ENCODE peak calls at places on chromosome 13, in eight cellular contexts. One of them, this sample, is unnamed.

GRCh38 chr13:45658586-45659235 is 43.2 kb upstream of the ERICH6B start:
- DNase-seq in mammary epithelial cell: peak
- DNase-seq in PC-3: peak
- DNase-seq in astrocyte: peak
- DNase-seq in A549: no peak
- DNase-seq in HepG2: no peak
- DNase-seq in GM23248: peak
- DNase-seq in GM23338: no peak
- DNase-seq in this sample: no peak

GRCh38 chr13:50387124-50387581 is 371.9 kb downstream of the KCNRG start:
- DNase-seq in HepG2: peak
- DNase-seq in GM23248: peak
- DNase-seq in A549: no peak
- DNase-seq in astrocyte: peak
- DNase-seq in PC-3: peak
- DNase-seq in GM23338: peak
- DNase-seq in mammary epithelial cell: no peak
- DNase-seq in this sample: peak

GRCh38 chr13:77143325-77143907 is 116.5 kb upstream of the FBXL3 start:
- DNase-seq in GM23248: peak
- DNase-seq in GM23338: no peak
- DNase-seq in A549: peak
- DNase-seq in astrocyte: no peak
- DNase-seq in PC-3: peak
- DNase-seq in HepG2: peak
- DNase-seq in mammary epithelial cell: peak
- DNase-seq in this sample: no peak

GRCh38 chr13:50994651-50995050 is 85.1 kb downstream of the RNASEH2B start:
- DNase-seq in GM23338: no peak
- DNase-seq in PC-3: no peak
- DNase-seq in astrocyte: no peak
- DNase-seq in mammary epithelial cell: no peak
- DNase-seq in HepG2: no peak
- DNase-seq in A549: no peak
- DNase-seq in GM23248: no peak
- DNase-seq in this sample: no peak

GRCh38 chr13:46507978-46508377 is 45.0 kb upstream of the LRCH1 start:
- DNase-seq in GM23248: no peak
- DNase-seq in A549: no peak
- DNase-seq in PC-3: no peak
- DNase-seq in mammary epithelial cell: no peak
- DNase-seq in astrocyte: peak
- DNase-seq in HepG2: no peak
- DNase-seq in GM23338: no peak
- DNase-seq in this sample: no peak

GRCh38 chr13:71702253-71702652 is 164.8 kb downstream of the DACH1 start:
- DNase-seq in GM23248: no peak
- DNase-seq in astrocyte: no peak
- DNase-seq in GM23338: no peak
- DNase-seq in PC-3: no peak
- DNase-seq in A549: no peak
- DNase-seq in mammary epithelial cell: no peak
- DNase-seq in HepG2: no peak
- DNase-seq in this sample: no peak

GRCh38 chr13:61107989-61108388 is 307.7 kb downstream of the PCDH20 start:
- DNase-seq in GM23248: no peak
- DNase-seq in mammary epithelial cell: no peak
- DNase-seq in astrocyte: no peak
- DNase-seq in PC-3: no peak
- DNase-seq in A549: no peak
- DNase-seq in GM23338: no peak
- DNase-seq in HepG2: no peak
- DNase-seq in this sample: no peak

GRCh38 chr13:23392925-23393645 is 40.4 kb downstream of the SACS start:
- DNase-seq in HepG2: no peak
- DNase-seq in astrocyte: no peak
- DNase-seq in A549: no peak
- DNase-seq in mammary epithelial cell: no peak
- DNase-seq in GM23338: no peak
- DNase-seq in PC-3: no peak
- DNase-seq in GM23248: no peak
- DNase-seq in this sample: no peak

GRCh38 chr13:107373551-107373950 is 805.6 kb upstream of the ARGLU1 start:
- DNase-seq in HepG2: no peak
- DNase-seq in PC-3: peak
- DNase-seq in A549: no peak
- DNase-seq in GM23338: peak
- DNase-seq in mammary epithelial cell: peak
- DNase-seq in GM23248: peak
- DNase-seq in astrocyte: peak
- DNase-seq in this sample: no peak

GRCh38 chr13:25406377-25406776 is 34.6 kb downstream of the ATP8A2 start:
- DNase-seq in PC-3: peak
- DNase-seq in A549: peak
- DNase-seq in astrocyte: no peak
- DNase-seq in HepG2: peak
- DNase-seq in GM23248: no peak
- DNase-seq in mammary epithelial cell: peak
- DNase-seq in GM23338: peak
- DNase-seq in this sample: no peak

GRCh38 chr13:51317262-51317661 is 22.2 kb upstream of the SERPINE3 start:
- DNase-seq in mammary epithelial cell: peak
- DNase-seq in A549: peak
- DNase-seq in HepG2: no peak
- DNase-seq in GM23248: peak
- DNase-seq in astrocyte: peak
- DNase-seq in PC-3: peak
- DNase-seq in GM23338: no peak
- DNase-seq in this sample: no peak

GRCh38 chr13:36986462-36987240 is 12.5 kb downstream of the ALG5 start:
- DNase-seq in GM23338: no peak
- DNase-seq in PC-3: no peak
- DNase-seq in HepG2: no peak
- DNase-seq in A549: no peak
- DNase-seq in astrocyte: no peak
- DNase-seq in GM23248: peak
- DNase-seq in mammary epithelial cell: peak
- DNase-seq in this sample: no peak

GRCh38 chr13:32829269-32829668 is 187.0 kb upstream of the KL start:
- DNase-seq in HepG2: no peak
- DNase-seq in PC-3: peak
- DNase-seq in mammary epithelial cell: no peak
- DNase-seq in astrocyte: peak
- DNase-seq in A549: no peak
- DNase-seq in GM23338: no peak
- DNase-seq in GM23248: no peak
- DNase-seq in this sample: no peak
- H3K4me2 ChIP-seq in HepG2: no peak
- H3K4me2 ChIP-seq in PC-3: peak
- H3K4me2 ChIP-seq in mammary epithelial cell: no peak
- H3K4me2 ChIP-seq in astrocyte: peak
- H3K4me2 ChIP-seq in A549: peak
- H3K4me2 ChIP-seq in GM23338: no peak
- H3K4me2 ChIP-seq in GM23248: no peak
- H3K4me2 ChIP-seq in this sample: peak

GRCh38 chr13:35086667-35087066 is 144.6 kb downstream of the NBEA start:
- DNase-seq in GM23338: no peak
- DNase-seq in PC-3: peak
- DNase-seq in HepG2: no peak
- DNase-seq in astrocyte: peak
- DNase-seq in A549: no peak
- DNase-seq in GM23248: peak
- DNase-seq in mammary epithelial cell: peak
- DNase-seq in this sample: no peak
- H3K4me3 ChIP-seq in GM23338: no peak
- H3K4me3 ChIP-seq in PC-3: no peak
- H3K4me3 ChIP-seq in HepG2: no peak
- H3K4me3 ChIP-seq in astrocyte: no peak
- H3K4me3 ChIP-seq in A549: no peak
- H3K4me3 ChIP-seq in GM23248: no peak
- H3K4me3 ChIP-seq in mammary epithelial cell: no peak
- H3K4me3 ChIP-seq in this sample: no peak

GRCh38 chr13:19955873-19956559 is 2.5 kb upstream of the ZMYM2 start:
- DNase-seq in GM23338: no peak
- DNase-seq in PC-3: no peak
- DNase-seq in mammary epithelial cell: no peak
- DNase-seq in A549: no peak
- DNase-seq in HepG2: no peak
- DNase-seq in astrocyte: no peak
- DNase-seq in GM23248: no peak
- DNase-seq in this sample: no peak

GRCh38 chr13:19952850-19953249 is 5.7 kb upstream of the ZMYM2 start:
- DNase-seq in astrocyte: no peak
- DNase-seq in A549: no peak
- DNase-seq in mammary epithelial cell: peak
- DNase-seq in GM23338: no peak
- DNase-seq in HepG2: no peak
- DNase-seq in GM23248: no peak
- DNase-seq in PC-3: no peak
- DNase-seq in this sample: no peak

DNA sequence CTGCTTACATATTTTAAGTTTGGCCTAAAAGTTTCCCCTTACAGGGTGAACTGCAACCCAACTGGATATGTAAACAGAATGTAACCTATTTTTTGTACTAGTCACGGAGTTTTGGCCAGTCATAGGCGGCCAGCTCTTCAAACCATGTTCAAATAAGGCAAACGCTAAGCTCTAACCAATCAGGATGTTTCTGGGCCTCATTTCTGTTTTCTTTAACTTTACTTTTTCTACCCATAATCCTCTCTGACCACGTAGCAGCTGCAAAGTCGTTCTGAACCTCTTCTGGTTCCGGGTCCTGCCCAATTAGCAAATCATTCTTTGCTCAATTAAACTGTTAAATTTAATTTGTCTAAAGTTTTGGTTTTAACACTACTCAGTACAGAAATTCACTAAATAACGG is 8.2 kb upstream of the ZMYM2 start:
- DNase-seq in mammary epithelial cell: no peak
- DNase-seq in GM23338: no peak
- DNase-seq in PC-3: no peak
- DNase-seq in astrocyte: no peak
- DNase-seq in A549: no peak
- DNase-seq in HepG2: peak
- DNase-seq in GM23248: no peak
- DNase-seq in this sample: no peak
- H3K4me2 ChIP-seq in mammary epithelial cell: no peak
- H3K4me2 ChIP-seq in GM23338: no peak
- H3K4me2 ChIP-seq in PC-3: no peak
- H3K4me2 ChIP-seq in astrocyte: no peak
- H3K4me2 ChIP-seq in A549: no peak
- H3K4me2 ChIP-seq in HepG2: peak
- H3K4me2 ChIP-seq in GM23248: no peak
- H3K4me2 ChIP-seq in this sample: no peak

DNA sequence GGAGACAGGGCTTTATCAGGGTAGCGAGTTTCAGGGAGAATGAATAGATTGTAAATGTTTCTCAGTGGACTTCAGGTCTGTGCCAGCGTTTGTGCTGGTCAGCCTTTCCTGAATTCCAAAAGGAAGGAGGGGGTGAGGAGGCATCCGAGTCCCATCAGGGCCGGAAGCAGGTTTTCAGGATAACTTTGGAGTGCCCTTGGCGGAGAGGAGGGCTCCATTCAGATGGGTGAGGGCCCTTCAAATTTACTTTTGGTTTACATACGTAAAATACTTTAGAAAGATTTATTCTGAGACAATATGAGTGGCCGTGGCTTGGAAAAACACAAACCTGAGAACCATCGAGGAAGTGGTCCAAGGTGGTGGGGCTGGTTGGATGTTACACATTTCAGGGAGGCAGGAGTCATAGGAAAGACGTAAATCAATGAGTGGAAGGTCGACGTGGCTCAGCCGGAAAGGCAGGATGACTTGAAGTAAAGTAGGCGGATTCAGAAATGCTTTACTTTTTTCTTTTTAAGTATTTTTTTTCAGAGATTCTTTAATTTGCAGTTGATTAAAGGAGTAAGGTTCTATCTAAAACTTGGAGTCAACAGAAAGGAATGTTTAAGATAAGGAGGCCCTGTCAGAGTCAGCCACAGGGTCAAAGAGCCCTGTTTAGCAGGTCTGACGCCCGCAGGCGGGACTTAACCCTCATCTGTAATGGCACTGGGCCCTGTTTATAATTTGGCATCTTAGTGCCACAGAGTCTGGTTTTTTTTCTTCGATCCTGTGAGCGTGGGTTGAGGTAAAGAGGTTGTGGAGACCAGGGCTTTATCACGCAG is 32.8 kb downstream of the ATP11A start:
- DNase-seq in PC-3: peak
- DNase-seq in HepG2: peak
- DNase-seq in GM23338: peak
- DNase-seq in mammary epithelial cell: peak
- DNase-seq in astrocyte: peak
- DNase-seq in GM23248: peak
- DNase-seq in A549: peak
- DNase-seq in this sample: no peak
- H3K4me3 ChIP-seq in PC-3: peak
- H3K4me3 ChIP-seq in HepG2: peak
- H3K4me3 ChIP-seq in GM23338: no peak
- H3K4me3 ChIP-seq in mammary epithelial cell: no peak
- H3K4me3 ChIP-seq in astrocyte: no peak
- H3K4me3 ChIP-seq in GM23248: no peak
- H3K4me3 ChIP-seq in A549: no peak
- H3K4me3 ChIP-seq in this sample: no peak

DNA sequence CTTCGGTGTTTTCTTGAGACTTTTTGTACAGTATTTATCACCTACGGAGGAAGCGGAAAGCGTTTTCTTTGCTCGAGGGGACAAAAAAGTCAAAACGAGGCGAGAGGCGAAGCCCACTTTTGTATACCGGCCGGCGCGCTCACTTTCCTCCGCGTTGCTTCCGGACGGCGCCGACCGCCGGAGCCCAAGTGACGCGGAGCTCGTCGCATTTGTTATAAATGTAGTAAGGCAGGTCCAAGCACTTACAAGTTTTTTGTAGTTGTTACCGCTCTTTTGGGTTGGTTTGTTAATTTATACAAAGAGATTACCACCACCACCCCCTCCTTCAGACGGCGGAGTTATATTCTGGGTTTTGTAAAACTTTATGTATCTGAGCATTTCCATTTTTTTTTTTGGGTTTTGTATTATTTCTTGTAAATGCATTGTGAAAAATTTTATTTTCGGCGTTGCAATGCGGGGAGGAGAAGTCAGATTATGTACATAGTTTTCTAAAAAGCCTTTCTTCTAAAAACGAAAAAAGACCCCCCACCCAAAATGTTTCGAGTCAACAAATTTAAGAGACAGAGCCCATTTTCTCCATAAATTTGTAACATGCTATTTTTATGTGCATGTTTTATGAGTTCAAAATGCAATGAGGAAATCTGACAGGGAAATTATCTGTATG is 2.2 kb downstream of the SOX1 start:
- DNase-seq in GM23338: no peak
- DNase-seq in PC-3: no peak
- DNase-seq in HepG2: no peak
- DNase-seq in mammary epithelial cell: no peak
- DNase-seq in astrocyte: no peak
- DNase-seq in GM23248: no peak
- DNase-seq in A549: no peak
- DNase-seq in this sample: no peak
- H3K4me2 ChIP-seq in GM23338: peak
- H3K4me2 ChIP-seq in PC-3: no peak
- H3K4me2 ChIP-seq in HepG2: no peak
- H3K4me2 ChIP-seq in mammary epithelial cell: no peak
- H3K4me2 ChIP-seq in astrocyte: peak
- H3K4me2 ChIP-seq in GM23248: no peak
- H3K4me2 ChIP-seq in A549: no peak
- H3K4me2 ChIP-seq in this sample: no peak